ENCODE peak calls at places on chromosomes 1 and 21, in seven cellular contexts. W is fibroblast of the aortic adventitia, N is mesothelial cell of epicardium, X is fibroblast of mammary gland, A is tibial artery, O is neural progenitor cell, L is stomach. B is an unnamed sample.

GRCh38 chr1:212514056-212514614 is 81.4 kb downstream of the NENF start:
- DNase-seq in A (no peak), N (no peak), W (peak), L (no peak), O (no peak), X (peak), B (no peak)

GRCh38 chr1:228740991-228741390 is 5.7 kb downstream of the RHOU start:
- DNase-seq in X (no peak), O (no peak), W (no peak), L (no peak), A (no peak), N (no peak), B (no peak)

GRCh38 chr1:169112241-169112640 is 5.8 kb downstream of the ATP1B1 start:
- DNase-seq in N (no peak), L (no peak), X (no peak), W (no peak), O (no peak), A (no peak), B (no peak)

GRCh38 chr1:184158911-184159701 is 107.6 kb downstream of the TSEN15 start:
- DNase-seq in O (no peak), A (no peak), W (no peak), N (no peak), X (peak), L (no peak), B (no peak)

GRCh38 chr1:56469640-56470371 is 109.6 kb downstream of the PLPP3 start:
- DNase-seq in L (no peak), X (peak), A (no peak), W (peak), N (no peak), O (no peak), B (no peak)

GRCh38 chr1:236168716-236169429 is 26.5 kb downstream of the GPR137B start:
- DNase-seq in O (no peak), X (peak), A (peak), L (peak), W (peak), N (peak), B (no peak)

GRCh38 chr1:30965914-30966313 is 57.4 kb upstream of the SDC3 start:
- DNase-seq in L (no peak), A (no peak), W (no peak), O (no peak), X (no peak), N (no peak), B (no peak)

GRCh38 chr21:30831194-30831765 is 1.7 kb upstream of the KRTAP7-1 start:
- DNase-seq in A (no peak), W (no peak), N (no peak), X (peak), O (peak), L (no peak), B (no peak)

GRCh38 chr1:119147626-119148180 is 7.2 kb upstream of the WARS2 start:
- DNase-seq in N (no peak), L (no peak), A (no peak), O (no peak), X (peak), W (peak), B (no peak)

GRCh38 chr1:12597792-12598191 is 20.2 kb downstream of the DHRS3 start:
- DNase-seq in W (no peak), O (no peak), A (peak), N (no peak), X (no peak), L (peak), B (no peak)

GRCh38 chr1:103142466-103142865 is 34.1 kb upstream of the COL11A1 start:
- DNase-seq in L (no peak), O (no peak), N (no peak), X (no peak), W (no peak), A (no peak), B (no peak)

GRCh38 chr1:145871994-145872411 is 13.1 kb upstream of the PIAS3 start:
- DNase-seq in X (peak), A (no peak), W (peak), L (peak), O (peak), N (peak), B (no peak)

GRCh38 chr21:21003701-21004100 is 5.5 kb downstream of the NCAM2 start:
- DNase-seq in A (no peak), N (no peak), X (peak), W (peak), O (peak), L (no peak), B (no peak)

GRCh38 chr1:35062518-35063196 is 16.5 kb upstream of the ZMYM1 start:
- DNase-seq in X (peak), W (peak), O (no peak), A (no peak), N (no peak), L (no peak), B (no peak)

GRCh38 chr1:69269491-69269890 is 298.2 kb upstream of the LRRC7 start:
- DNase-seq in O (no peak), W (no peak), N (no peak), L (no peak), X (no peak), A (no peak), B (no peak)

GRCh38 chr1:186960866-186961265 is 132.1 kb downstream of the PLA2G4A start:
- DNase-seq in L (no peak), X (peak), O (no peak), A (no peak), N (no peak), W (peak), B (no peak)

GRCh38 chr21:21232320-21232719 is 234.1 kb downstream of the NCAM2 start:
- DNase-seq in O (peak), X (peak), A (no peak), N (no peak), W (peak), L (no peak), B (no peak)

GRCh38 chr1:150579955-150580642 is 689 bp upstream of the MCL1 start:
- DNase-seq in N (no peak), X (no peak), O (no peak), W (no peak), A (no peak), L (no peak), B (no peak)

GRCh38 chr1:115767403-115767802 is 1.1 kb downstream of the CASQ2 start:
- DNase-seq in W (no peak), L (no peak), O (no peak), A (peak), X (no peak), N (no peak), B (no peak)

GRCh38 chr1:200336111-200336845 is 73.6 kb downstream of the ZNF281 start:
- DNase-seq in L (no peak), W (peak), X (peak), N (no peak), A (no peak), O (no peak), B (no peak)

GRCh38 chr1:76998582-76999189 is 131.4 kb downstream of the ST6GALNAC5 start:
- DNase-seq in W (peak), A (no peak), L (no peak), O (no peak), X (peak), N (no peak), B (no peak)

GRCh38 chr1:93257889-93258288 is 77.4 kb downstream of the CCDC18 start:
- DNase-seq in A (no peak), L (no peak), W (no peak), O (no peak), X (no peak), N (no peak), B (no peak)

GRCh38 chr1:168774241-168774640 is 45.2 kb upstream of the DPT start:
- DNase-seq in O (no peak), A (peak), N (no peak), X (peak), W (peak), L (no peak), B (no peak)

GRCh38 chr1:174999926-175000696 is at the start of gene CACYBP:
- DNase-seq in W (peak), N (no peak), L (peak), A (peak), X (peak), O (no peak), B (peak)

GRCh38 chr1:244709491-244710368 is 56.8 kb downstream of the DESI2 start:
- DNase-seq in N (no peak), O (no peak), A (no peak), L (no peak), W (no peak), X (no peak), B (no peak)

GRCh38 chr1:226990133-226990716 is 50.1 kb downstream of the COQ8A start:
- DNase-seq in W (no peak), O (no peak), A (no peak), X (no peak), L (no peak), N (no peak), B (peak)

GRCh38 chr1:25617626-25618432 is 1.2 kb downstream of the MAN1C1 start:
- DNase-seq in L (no peak), A (peak), O (peak), N (no peak), W (no peak), X (no peak), B (no peak)

GRCh38 chr1:38500352-38500751 is 359.2 kb downstream of the RRAGC start:
- DNase-seq in W (peak), X (no peak), L (no peak), A (no peak), N (no peak), O (no peak), B (peak)

GRCh38 chr1:154179951-154180687 is 11.8 kb downstream of the TPM3 start:
- DNase-seq in W (no peak), O (peak), N (no peak), X (no peak), L (no peak), A (peak), B (no peak)

GRCh38 chr1:147287133-147287865 is 44.8 kb downstream of the CHD1L start:
- DNase-seq in W (peak), L (no peak), X (peak), A (no peak), O (no peak), N (no peak), B (no peak)

GRCh38 chr21:15850645-15851044 is 120.9 kb downstream of the USP25 start:
- DNase-seq in O (no peak), X (peak), A (no peak), L (no peak), N (no peak), W (peak), B (no peak)

GRCh38 chr21:25369524-25370300 is 237.6 kb downstream of the MRPL39 start:
- DNase-seq in O (no peak), X (peak), A (no peak), W (peak), L (no peak), N (no peak), B (no peak)

GRCh38 chr1:47262787-47263413 is 30.9 kb upstream of the TAL1 start:
- DNase-seq in O (peak), W (peak), A (no peak), X (peak), L (peak), N (no peak), B (no peak)

GRCh38 chr1:6183520-6183989 is 3.4 kb upstream of the CHD5 start:
- DNase-seq in N (no peak), O (no peak), A (no peak), W (no peak), X (no peak), L (no peak), B (no peak)
- TF ChIP-seq CTCF in N (no peak), O (peak), A (no peak), W (no peak), X (no peak), L (no peak), B (peak)

DNA sequence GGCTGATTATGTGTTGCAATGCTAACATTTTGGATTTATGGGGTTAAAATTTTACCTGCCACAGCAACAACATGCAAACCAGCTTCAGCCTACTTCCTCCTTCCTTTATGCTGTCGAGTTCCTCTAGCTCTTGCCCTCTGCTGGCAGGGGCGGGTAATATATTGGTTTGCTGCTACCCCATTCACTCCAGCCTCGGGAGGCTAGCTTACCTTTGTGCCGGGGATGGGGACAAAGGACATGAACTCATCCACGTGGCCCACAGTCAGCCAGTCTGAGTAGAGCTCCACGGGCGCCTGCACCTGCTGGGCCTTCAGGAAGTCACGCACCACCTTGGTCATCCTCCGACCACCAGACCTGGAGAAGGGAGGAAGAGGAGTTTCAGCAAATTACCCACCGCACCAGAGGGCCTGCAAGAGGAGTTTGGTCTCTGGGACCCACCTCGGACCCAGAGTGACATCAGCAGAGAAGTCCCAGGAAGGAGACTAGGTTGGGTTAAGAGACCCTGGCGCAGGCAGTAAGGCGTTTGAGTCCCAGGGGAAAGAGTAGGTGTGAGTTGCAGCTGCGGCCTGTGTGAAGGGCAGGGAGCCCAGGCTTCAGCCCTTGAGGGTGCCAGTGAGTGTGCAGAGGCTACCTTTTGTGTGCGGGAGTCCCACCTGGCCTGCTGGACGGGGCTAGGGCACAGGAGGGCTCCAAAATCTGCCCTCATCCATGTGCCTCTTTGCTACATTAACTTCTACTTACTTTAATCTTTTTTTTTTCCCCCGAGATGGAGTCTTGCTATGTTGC is 21.8 kb upstream of the SDHB start:
- DNase-seq in N (no peak), L (no peak), X (peak), A (no peak), W (no peak), O (peak), B (no peak)
- TF ChIP-seq CTCF in N (no peak), L (no peak), X (peak), A (no peak), W (peak), O (peak), B (peak)

DNA sequence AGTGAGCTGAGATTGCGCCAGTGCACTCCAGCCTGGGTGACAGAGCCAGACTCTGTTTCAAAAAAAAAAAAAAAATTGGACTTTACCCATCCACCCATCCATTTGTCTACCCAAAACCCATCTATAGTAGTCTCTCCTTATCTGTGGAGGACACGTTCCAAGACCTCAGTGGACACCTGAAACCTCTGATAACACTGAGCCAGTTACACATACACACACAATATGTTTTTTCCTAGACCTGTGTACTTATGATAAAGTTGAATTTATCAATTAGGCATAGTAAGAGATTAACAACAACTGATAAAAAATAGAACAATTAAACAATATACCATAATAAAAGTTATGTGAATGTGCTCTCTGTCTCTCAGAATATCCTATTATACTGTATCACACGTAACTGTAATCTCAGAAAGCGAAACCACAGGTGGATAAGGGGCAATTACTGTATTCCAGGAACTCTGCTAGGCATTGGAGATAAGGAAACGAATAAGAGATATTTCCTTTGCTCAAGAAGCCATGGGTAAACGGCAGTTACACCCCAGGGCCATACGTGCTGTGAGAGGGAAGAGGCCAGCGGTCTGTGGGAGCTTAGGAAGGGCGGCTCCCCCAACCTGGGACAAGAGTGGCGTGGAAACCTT is 84.2 kb upstream of the DISP3 start:
- DNase-seq in L (no peak), W (no peak), N (no peak), O (no peak), X (no peak), A (no peak), B (no peak)
- TF ChIP-seq CTCF in L (no peak), W (no peak), N (no peak), O (no peak), X (no peak), A (no peak), B (no peak)

GRCh38 chr1:240608707-240609106 is 3.2 kb downstream of the GREM2 start:
- DNase-seq in L (no peak), A (no peak), W (no peak), X (peak), N (no peak), O (peak), B (no peak)
- TF ChIP-seq CTCF in L (no peak), A (no peak), W (peak), X (peak), N (no peak), O (peak), B (peak)

GRCh38 chr1:59671953-59672305 is 142.8 kb upstream of the HOOK1 start:
- DNase-seq in W (no peak), X (no peak), N (no peak), L (no peak), O (no peak), A (no peak), B (no peak)

GRCh38 chr1:59669752-59670312 is 144.9 kb upstream of the HOOK1 start:
- DNase-seq in X (peak), W (peak), L (no peak), O (peak), N (no peak), A (peak), B (no peak)

GRCh38 chr1:59672851-59673574 is 141.7 kb upstream of the HOOK1 start:
- DNase-seq in N (no peak), W (peak), A (no peak), L (no peak), X (peak), O (no peak), B (no peak)

GRCh38 chr1:59670662-59671061 is 144.1 kb upstream of the HOOK1 start:
- DNase-seq in W (no peak), X (no peak), O (no peak), A (peak), N (no peak), L (no peak), B (no peak)

GRCh38 chr1:59671066-59671952 is 143.4 kb upstream of the HOOK1 start:
- DNase-seq in X (no peak), O (no peak), A (no peak), L (no peak), N (no peak), W (no peak), B (no peak)
- TF ChIP-seq CTCF in X (no peak), O (no peak), A (no peak), L (no peak), N (no peak), W (no peak), B (no peak)

GRCh38 chr1:151968791-151969399 is 24.8 kb downstream of the S100A10 start:
- DNase-seq in W (no peak), O (no peak), X (no peak), A (no peak), L (no peak), N (no peak), B (no peak)

GRCh38 chr1:151968058-151968457 is 25.6 kb downstream of the S100A10 start:
- DNase-seq in O (peak), A (no peak), N (no peak), L (peak), W (peak), X (peak), B (no peak)

GRCh38 chr1:151970641-151971040 is 23.0 kb downstream of the S100A10 start:
- DNase-seq in O (no peak), A (no peak), X (peak), L (no peak), N (no peak), W (peak), B (no peak)

GRCh38 chr1:151972533-151973270 is 21.0 kb downstream of the S100A10 start:
- DNase-seq in W (peak), N (no peak), L (peak), X (peak), O (peak), A (peak), B (no peak)

DNA sequence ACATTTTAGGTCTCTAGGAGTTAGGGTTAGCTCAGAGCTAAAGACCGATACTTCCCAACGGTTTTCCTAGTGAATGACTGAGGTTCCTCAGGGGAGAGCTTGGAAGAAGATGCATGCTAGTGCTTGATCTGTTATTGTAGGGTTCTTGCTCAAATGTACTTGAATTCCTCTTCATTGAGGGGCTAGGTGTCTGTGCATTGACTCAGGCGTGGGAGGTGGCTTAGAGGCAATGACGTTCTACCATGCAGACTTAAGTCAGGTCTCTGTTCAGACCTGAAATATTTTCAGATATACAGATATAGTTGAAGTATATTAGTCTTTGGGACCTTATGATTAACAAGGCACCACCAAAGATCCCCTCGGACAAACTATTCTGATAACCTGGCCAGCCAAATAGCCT is 23.5 kb downstream of the S100A10 start:
- DNase-seq in L (no peak), N (no peak), O (no peak), A (no peak), W (no peak), X (peak), B (no peak)
- TF ChIP-seq CTCF in L (no peak), N (no peak), O (no peak), A (no peak), W (no peak), X (no peak), B (no peak)

DNA sequence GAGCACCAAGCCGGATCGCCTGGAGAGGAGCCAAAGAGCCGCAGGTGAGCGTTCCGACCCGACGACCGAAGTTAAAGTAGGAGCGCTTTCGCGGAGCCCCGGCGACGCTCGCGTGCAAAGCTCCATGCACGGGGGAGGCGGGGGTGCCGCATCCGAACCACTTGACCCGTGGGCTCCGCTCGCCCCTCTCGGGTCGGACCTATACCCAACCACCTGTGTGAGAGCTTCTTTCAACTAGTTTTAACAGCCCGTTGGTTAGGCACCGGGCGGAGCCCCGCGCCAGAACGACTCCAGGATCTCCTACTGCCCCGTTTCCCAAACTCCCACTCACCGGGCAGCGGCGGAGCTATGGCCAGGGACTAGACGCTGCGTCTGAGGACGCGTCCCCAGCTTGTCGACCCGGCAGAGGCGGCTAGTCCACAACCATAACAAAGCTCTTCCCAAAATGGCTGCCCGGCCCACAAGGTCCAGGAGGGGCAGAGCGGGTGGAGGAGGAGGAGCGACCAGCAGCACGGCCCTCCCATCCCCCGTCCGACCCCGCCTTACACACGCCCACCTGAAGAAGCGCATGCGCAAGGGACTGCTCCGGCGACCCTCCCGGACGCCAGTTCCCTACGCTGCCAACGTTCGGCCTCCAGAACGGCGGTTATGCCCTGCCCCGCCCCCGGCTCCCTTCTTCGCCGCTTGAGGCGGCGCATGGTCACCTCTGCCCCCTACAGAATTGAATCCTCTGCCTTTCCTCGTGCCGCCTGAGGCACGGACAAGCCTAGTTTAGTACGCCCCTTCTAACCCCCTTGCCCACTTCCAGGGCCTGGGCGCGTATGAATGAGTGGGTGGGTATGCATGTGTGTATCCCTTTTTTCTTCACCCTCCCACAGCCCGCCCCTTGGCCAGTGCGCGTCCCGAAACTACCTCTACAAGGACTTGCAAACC is at the start of gene GPBP1L1:
- DNase-seq in O (peak), L (peak), X (peak), A (peak), W (peak), N (peak), B (peak)
- TF ChIP-seq CTCF in O (peak), L (no peak), X (no peak), A (no peak), W (no peak), N (no peak), B (peak)

GRCh38 chr1:161165742-161166668 is at the start of gene PPOX:
- DNase-seq in N (peak), W (peak), O (peak), L (peak), X (peak), A (peak), B (peak)
- TF ChIP-seq CTCF in N (peak), W (peak), O (peak), L (no peak), X (peak), A (peak), B (peak)